ENCODE peak calls at places on chromosomes 7 and 10, in five cellular contexts. One of them, this sample, is unnamed. For H3K4me1, the result is how much of the 10 kb centered on the place peaks cover.

GRCh38 chr7:29564455-29565185 is 985 bp downstream of the PRR15 start:
- DNase-seq in ascending aorta: no peak
- DNase-seq in SJSA1: peak
- DNase-seq in fibroblast of lung: peak
- DNase-seq in right lobe of liver: peak
- DNase-seq in this sample: peak

GRCh38 chr7:155115288-155115687 is 45.2 kb downstream of the HTR5A start:
- DNase-seq in SJSA1: no peak
- DNase-seq in fibroblast of lung: no peak
- DNase-seq in ascending aorta: no peak
- DNase-seq in right lobe of liver: no peak
- DNase-seq in this sample: no peak

GRCh38 chr7:66050990-66051424 is 24.6 kb upstream of the ASL start:
- DNase-seq in right lobe of liver: no peak
- DNase-seq in ascending aorta: no peak
- DNase-seq in fibroblast of lung: peak
- DNase-seq in SJSA1: peak
- DNase-seq in this sample: peak

GRCh38 chr10:37854606-37855005 is 2.8 kb downstream of the ZNF248 start:
- DNase-seq in fibroblast of lung: no peak
- DNase-seq in SJSA1: no peak
- DNase-seq in right lobe of liver: no peak
- DNase-seq in ascending aorta: no peak
- DNase-seq in this sample: no peak

GRCh38 chr7:84589012-84589411 is 394.4 kb upstream of the SEMA3A start:
- DNase-seq in right lobe of liver: no peak
- DNase-seq in ascending aorta: no peak
- DNase-seq in SJSA1: no peak
- DNase-seq in fibroblast of lung: no peak
- DNase-seq in this sample: no peak

GRCh38 chr10:1374901-1375804 is 319.0 kb downstream of the WDR37 start:
- DNase-seq in fibroblast of lung: no peak
- DNase-seq in SJSA1: peak
- DNase-seq in right lobe of liver: no peak
- DNase-seq in ascending aorta: no peak
- DNase-seq in this sample: no peak

GRCh38 chr7:37052673-37053072 is 328.4 kb upstream of the AOAH start:
- DNase-seq in fibroblast of lung: peak
- DNase-seq in SJSA1: no peak
- DNase-seq in ascending aorta: no peak
- DNase-seq in right lobe of liver: no peak
- DNase-seq in this sample: no peak

GRCh38 chr10:125161570-125162139 is 1.3 kb upstream of the CTBP2 start:
- DNase-seq in right lobe of liver: peak
- DNase-seq in SJSA1: no peak
- DNase-seq in ascending aorta: no peak
- DNase-seq in fibroblast of lung: peak
- DNase-seq in this sample: no peak

GRCh38 chr10:30192846-30193608 is 133.6 kb upstream of the JCAD start:
- DNase-seq in SJSA1: no peak
- DNase-seq in ascending aorta: no peak
- DNase-seq in right lobe of liver: no peak
- DNase-seq in fibroblast of lung: no peak
- DNase-seq in this sample: no peak

GRCh38 chr7:141012044-141012685 is 2.6 kb downstream of the MRPS33 start:
- DNase-seq in right lobe of liver: peak
- DNase-seq in SJSA1: peak
- DNase-seq in ascending aorta: no peak
- DNase-seq in fibroblast of lung: peak
- DNase-seq in this sample: no peak

GRCh38 chr10:83089335-83089734 is 1050.0 kb upstream of the GHITM start:
- DNase-seq in fibroblast of lung: no peak
- DNase-seq in right lobe of liver: no peak
- DNase-seq in ascending aorta: no peak
- DNase-seq in SJSA1: no peak
- DNase-seq in this sample: no peak

GRCh38 chr10:83078160-83078559 is 1061.1 kb upstream of the GHITM start:
- DNase-seq in fibroblast of lung: no peak
- DNase-seq in SJSA1: no peak
- DNase-seq in right lobe of liver: no peak
- DNase-seq in ascending aorta: no peak
- DNase-seq in this sample: no peak

GRCh38 chr10:83078645-83079044 is 1060.7 kb upstream of the GHITM start:
- DNase-seq in fibroblast of lung: no peak
- DNase-seq in right lobe of liver: no peak
- DNase-seq in SJSA1: no peak
- DNase-seq in ascending aorta: no peak
- DNase-seq in this sample: no peak

DNA sequence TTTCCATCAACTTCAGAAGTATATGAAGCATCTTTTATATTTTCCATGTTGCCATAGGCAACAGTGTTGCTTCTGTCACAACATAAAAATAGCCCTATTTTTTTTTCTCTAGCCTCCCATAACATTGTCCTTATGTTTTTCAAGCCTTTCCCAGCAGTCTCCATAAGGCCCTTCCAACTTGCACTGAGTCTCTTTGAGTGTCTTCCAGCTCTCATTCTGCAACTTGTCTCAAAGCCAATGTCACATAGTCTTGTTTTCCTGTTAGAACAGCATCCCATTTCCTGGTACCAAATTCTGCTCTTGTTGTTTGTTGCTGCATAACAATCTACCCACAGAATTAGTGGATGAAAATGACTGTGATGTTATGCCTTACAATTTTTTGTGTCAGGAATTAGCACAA is 1055.4 kb upstream of the GHITM start:
- DNase-seq in fibroblast of lung: no peak
- DNase-seq in ascending aorta: no peak
- DNase-seq in right lobe of liver: no peak
- DNase-seq in SJSA1: no peak
- DNase-seq in this sample: no peak
- H3K4me3 ChIP-seq in fibroblast of lung: no peak
- H3K4me3 ChIP-seq in ascending aorta: no peak
- H3K4me3 ChIP-seq in right lobe of liver: no peak
- H3K4me3 ChIP-seq in SJSA1: no peak
- H3K4me3 ChIP-seq in this sample: no peak

GRCh38 chr10:132612571-132613504 is 75.3 kb downstream of the INPP5A start:
- DNase-seq in right lobe of liver: no peak
- DNase-seq in ascending aorta: no peak
- DNase-seq in SJSA1: no peak
- DNase-seq in fibroblast of lung: peak
- DNase-seq in this sample: no peak
- H3K4me1 ChIP-seq in right lobe of liver: under half
- H3K4me1 ChIP-seq in ascending aorta: under half
- H3K4me1 ChIP-seq in SJSA1: under half
- H3K4me1 ChIP-seq in fibroblast of lung: under half
- H3K4me1 ChIP-seq in this sample: under half

GRCh38 chr10:43461950-43462349 is 25.0 kb downstream of the ZNF487 start:
- DNase-seq in right lobe of liver: no peak
- DNase-seq in fibroblast of lung: peak
- DNase-seq in ascending aorta: no peak
- DNase-seq in SJSA1: no peak
- DNase-seq in this sample: no peak
- H3K4me3 ChIP-seq in right lobe of liver: peak
- H3K4me3 ChIP-seq in fibroblast of lung: no peak
- H3K4me3 ChIP-seq in ascending aorta: no peak
- H3K4me3 ChIP-seq in SJSA1: no peak
- H3K4me3 ChIP-seq in this sample: no peak

GRCh38 chr7:1094870-1095269 is 7.0 kb downstream of the GPER1 start:
- DNase-seq in right lobe of liver: no peak
- DNase-seq in SJSA1: no peak
- DNase-seq in fibroblast of lung: no peak
- DNase-seq in ascending aorta: no peak
- DNase-seq in this sample: no peak

GRCh38 chr7:1096156-1097119 is 8.5 kb downstream of the GPER1 start:
- DNase-seq in right lobe of liver: peak
- DNase-seq in SJSA1: no peak
- DNase-seq in ascending aorta: no peak
- DNase-seq in fibroblast of lung: no peak
- DNase-seq in this sample: no peak

GRCh38 chr7:1093916-1094508 is 6.1 kb downstream of the GPER1 start:
- DNase-seq in SJSA1: no peak
- DNase-seq in ascending aorta: no peak
- DNase-seq in right lobe of liver: no peak
- DNase-seq in fibroblast of lung: no peak
- DNase-seq in this sample: peak

GRCh38 chr7:1097120-1097504 is 9.2 kb downstream of the GPER1 start:
- DNase-seq in right lobe of liver: no peak
- DNase-seq in ascending aorta: no peak
- DNase-seq in SJSA1: no peak
- DNase-seq in fibroblast of lung: no peak
- DNase-seq in this sample: no peak

DNA sequence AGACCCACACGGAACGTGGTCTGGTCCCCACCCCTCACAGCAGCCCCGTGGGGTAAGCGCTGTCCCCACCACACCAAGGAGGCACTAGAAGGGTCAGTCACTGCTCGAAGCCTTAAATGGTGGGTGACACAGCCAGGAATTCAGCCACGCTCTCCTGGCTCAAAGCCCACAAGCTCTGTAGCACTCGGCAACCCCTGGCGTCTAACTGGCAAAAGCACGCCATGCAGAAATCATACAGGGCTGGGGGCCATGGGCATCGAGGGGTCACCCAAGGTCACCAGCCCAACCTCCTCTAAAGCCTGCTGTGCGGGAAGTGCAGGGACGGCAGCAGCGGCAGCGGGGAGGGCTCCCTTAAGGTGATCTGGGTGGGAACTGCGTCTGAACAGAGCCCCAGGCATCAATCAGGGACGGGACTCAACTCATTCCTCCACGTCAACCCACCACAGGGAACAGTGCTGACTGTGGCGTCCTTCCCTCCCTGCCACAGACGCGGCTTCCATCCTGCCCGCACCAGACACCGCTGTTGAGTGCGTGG is 7.8 kb downstream of the GPER1 start:
- DNase-seq in fibroblast of lung: no peak
- DNase-seq in ascending aorta: no peak
- DNase-seq in SJSA1: no peak
- DNase-seq in right lobe of liver: no peak
- DNase-seq in this sample: no peak
- H3K4me1 ChIP-seq in fibroblast of lung: under half
- H3K4me1 ChIP-seq in ascending aorta: under half
- H3K4me1 ChIP-seq in SJSA1: under half
- H3K4me1 ChIP-seq in right lobe of liver: under half
- H3K4me1 ChIP-seq in this sample: under half

GRCh38 chr10:103555712-103556111 is 62.2 kb downstream of the NEURL1 start:
- DNase-seq in right lobe of liver: no peak
- DNase-seq in ascending aorta: no peak
- DNase-seq in SJSA1: no peak
- DNase-seq in fibroblast of lung: no peak
- DNase-seq in this sample: no peak
- H3K4me3 ChIP-seq in right lobe of liver: no peak
- H3K4me3 ChIP-seq in ascending aorta: peak
- H3K4me3 ChIP-seq in SJSA1: no peak
- H3K4me3 ChIP-seq in fibroblast of lung: no peak
- H3K4me3 ChIP-seq in this sample: no peak

GRCh38 chr10:31350891-31351290 is 31.9 kb downstream of the ZEB1 start:
- DNase-seq in fibroblast of lung: no peak
- DNase-seq in right lobe of liver: no peak
- DNase-seq in ascending aorta: no peak
- DNase-seq in SJSA1: no peak
- DNase-seq in this sample: no peak
- H3K4me1 ChIP-seq in fibroblast of lung: under half
- H3K4me1 ChIP-seq in right lobe of liver: under half
- H3K4me1 ChIP-seq in ascending aorta: under half
- H3K4me1 ChIP-seq in SJSA1: under half
- H3K4me1 ChIP-seq in this sample: under half

GRCh38 chr10:77010430-77010829 is 627.2 kb downstream of the KCNMA1 start:
- DNase-seq in fibroblast of lung: no peak
- DNase-seq in ascending aorta: no peak
- DNase-seq in right lobe of liver: no peak
- DNase-seq in SJSA1: no peak
- DNase-seq in this sample: no peak
- H3K4me3 ChIP-seq in fibroblast of lung: no peak
- H3K4me3 ChIP-seq in ascending aorta: no peak
- H3K4me3 ChIP-seq in right lobe of liver: no peak
- H3K4me3 ChIP-seq in SJSA1: no peak
- H3K4me3 ChIP-seq in this sample: no peak

DNA sequence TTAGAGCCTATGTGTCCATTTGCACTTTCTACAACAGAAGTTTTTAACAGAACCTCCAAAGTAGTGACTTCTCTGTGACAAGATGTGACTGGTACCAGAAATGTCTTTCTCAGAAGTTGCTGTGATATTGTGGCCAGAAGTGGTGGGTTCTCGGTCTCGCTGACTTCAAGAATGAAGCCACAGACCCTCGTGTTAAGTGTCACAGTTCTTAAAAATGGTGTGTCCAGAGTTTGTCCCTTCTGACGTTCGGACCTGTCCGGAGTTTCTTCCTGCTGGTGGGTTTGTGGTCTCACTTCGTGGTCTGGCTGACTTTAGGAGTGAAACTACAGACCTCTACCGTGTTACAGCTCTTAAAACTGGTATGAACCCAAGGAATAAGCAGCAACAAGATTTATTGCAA is 2.8 kb downstream of the ITPRID1 start:
- DNase-seq in fibroblast of lung: no peak
- DNase-seq in SJSA1: no peak
- DNase-seq in right lobe of liver: no peak
- DNase-seq in ascending aorta: no peak
- DNase-seq in this sample: no peak
- H3K4me1 ChIP-seq in fibroblast of lung: under half
- H3K4me1 ChIP-seq in SJSA1: under half
- H3K4me1 ChIP-seq in right lobe of liver: under half
- H3K4me1 ChIP-seq in ascending aorta: under half
- H3K4me1 ChIP-seq in this sample: under half

This sample was measured in left lung.